ENCODE peak calls at places on chromosomes 6 and 20, in four cellular contexts. Q is HepG2, R is H1, Z is K562. V is an unnamed sample.

GRCh38 chr6:22708469-22708868 is 139.1 kb downstream of the HDGFL1 start:
- DNase-seq in Q (no peak), R (no peak), Z (no peak), V (no peak)

GRCh38 chr6:155936127-155936526 is 480.5 kb upstream of the NOX3 start:
- DNase-seq in Q (no peak), R (no peak), Z (no peak), V (no peak)

GRCh38 chr20:46520976-46521579 is 7.7 kb upstream of the ZNF334 start:
- DNase-seq in Q (peak), R (peak), Z (peak), V (peak)

GRCh38 chr6:108127056-108127455 is 38.8 kb upstream of the NR2E1 start:
- DNase-seq in Q (no peak), R (no peak), Z (no peak), V (no peak)

GRCh38 chr6:80480478-80481157 is 374.1 kb downstream of the BCKDHB start:
- DNase-seq in Q (no peak), R (no peak), Z (no peak), V (no peak)

GRCh38 chr20:15951711-15952110 is 621.5 kb downstream of the KIF16B start:
- DNase-seq in Q (no peak), R (no peak), Z (no peak), V (no peak)

GRCh38 chr6:167882244-167882643 is 55.5 kb downstream of the AFDN start:
- DNase-seq in Q (no peak), R (no peak), Z (no peak), V (no peak)

GRCh38 chr20:56592211-56592610 is 36.9 kb upstream of the TFAP2C start:
- DNase-seq in Q (no peak), R (no peak), Z (no peak), V (no peak)

GRCh38 chr6:44010411-44011349 is 116.6 kb downstream of the MRPL14 start:
- DNase-seq in Q (no peak), R (no peak), Z (no peak), V (peak)

GRCh38 chr6:3549314-3549940 is 92.6 kb upstream of the SLC22A23 start:
- DNase-seq in Q (no peak), R (no peak), Z (no peak), V (no peak)

GRCh38 chr6:63347599-63347998 is 27.8 kb upstream of the LGSN start:
- DNase-seq in Q (peak), R (no peak), Z (no peak), V (peak)

DNA sequence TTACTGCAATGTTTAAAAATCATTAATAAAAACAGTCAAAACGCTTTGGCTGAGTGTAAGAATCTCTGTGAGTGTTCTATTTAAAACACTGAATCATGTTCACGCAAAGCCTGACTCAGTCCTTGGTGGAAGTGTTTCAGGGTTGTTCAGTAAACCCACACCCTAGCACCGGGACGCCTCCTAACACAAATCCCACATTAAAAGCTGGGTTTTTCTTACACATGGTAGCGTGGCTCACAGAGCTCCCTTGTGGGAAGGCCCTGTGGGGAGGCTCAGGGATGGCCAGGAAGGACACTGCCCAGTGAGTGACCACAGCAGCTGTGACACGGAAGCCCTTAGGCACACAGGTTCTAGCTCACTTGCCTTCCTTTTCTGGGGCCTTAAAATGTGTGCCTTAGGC is 80.2 kb downstream of the GMPR start:
- DNase-seq in Q (no peak), R (no peak), Z (no peak), V (no peak)
- TF ChIP-seq POLR2A in Q (no peak), R (no peak), Z (no peak), V (no peak)

GRCh38 chr6:25389501-25389900 is 110.3 kb downstream of the CARMIL1 start:
- DNase-seq in Q (no peak), R (no peak), Z (no peak), V (no peak)

GRCh38 chr6:25388776-25389175 is 109.6 kb downstream of the CARMIL1 start:
- DNase-seq in Q (no peak), R (no peak), Z (no peak), V (no peak)

GRCh38 chr6:25384967-25385366 is 105.8 kb downstream of the CARMIL1 start:
- DNase-seq in Q (no peak), R (no peak), Z (no peak), V (no peak)

GRCh38 chr6:25387921-25388320 is 108.7 kb downstream of the CARMIL1 start:
- DNase-seq in Q (no peak), R (no peak), Z (no peak), V (no peak)

DNA sequence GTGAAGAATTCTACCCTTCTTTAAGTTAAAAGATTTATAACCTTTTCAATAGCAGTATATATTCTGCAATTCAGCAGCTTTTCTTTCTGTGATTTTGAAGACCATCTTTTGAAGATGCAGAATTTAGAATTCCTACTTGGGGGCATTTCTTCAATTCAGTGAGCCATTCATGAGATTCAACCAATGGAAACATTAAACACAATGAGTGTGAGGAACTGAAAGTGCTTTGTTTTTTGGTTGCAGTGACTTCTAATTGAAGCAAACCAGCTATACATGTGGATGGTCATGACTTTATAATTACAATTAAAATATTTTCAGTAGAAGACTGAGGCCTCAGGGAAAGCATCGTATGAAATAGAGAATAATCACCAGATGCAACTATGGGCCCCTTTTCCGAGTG is 108.3 kb downstream of the CARMIL1 start:
- DNase-seq in Q (no peak), R (no peak), Z (no peak), V (no peak)
- TF ChIP-seq PHF8 in Q (no peak), R (no peak), Z (no peak), V (no peak)

GRCh38 chr6:47047097-47047478 is 5.0 kb upstream of the ADGRF1 start:
- DNase-seq in Q (no peak), R (no peak), Z (no peak), V (no peak)
- H3K4me3 ChIP-seq in Q (no peak), R (no peak), Z (no peak), V (no peak)

GRCh38 chr6:169723200-169723909 is 945 bp downstream of the PHF10 start:
- DNase-seq in Q (peak), R (no peak), Z (peak), V (peak)

GRCh38 chr6:169724554-169725269 is 412 bp upstream of the PHF10 start:
- DNase-seq in Q (peak), R (no peak), Z (no peak), V (peak)

GRCh38 chr6:169722362-169723199 is 1.7 kb downstream of the PHF10 start:
- DNase-seq in Q (peak), R (no peak), Z (peak), V (peak)

GRCh38 chr6:169725270-169726048 is 1.2 kb upstream of the PHF10 start:
- DNase-seq in Q (peak), R (no peak), Z (peak), V (peak)

DNA sequence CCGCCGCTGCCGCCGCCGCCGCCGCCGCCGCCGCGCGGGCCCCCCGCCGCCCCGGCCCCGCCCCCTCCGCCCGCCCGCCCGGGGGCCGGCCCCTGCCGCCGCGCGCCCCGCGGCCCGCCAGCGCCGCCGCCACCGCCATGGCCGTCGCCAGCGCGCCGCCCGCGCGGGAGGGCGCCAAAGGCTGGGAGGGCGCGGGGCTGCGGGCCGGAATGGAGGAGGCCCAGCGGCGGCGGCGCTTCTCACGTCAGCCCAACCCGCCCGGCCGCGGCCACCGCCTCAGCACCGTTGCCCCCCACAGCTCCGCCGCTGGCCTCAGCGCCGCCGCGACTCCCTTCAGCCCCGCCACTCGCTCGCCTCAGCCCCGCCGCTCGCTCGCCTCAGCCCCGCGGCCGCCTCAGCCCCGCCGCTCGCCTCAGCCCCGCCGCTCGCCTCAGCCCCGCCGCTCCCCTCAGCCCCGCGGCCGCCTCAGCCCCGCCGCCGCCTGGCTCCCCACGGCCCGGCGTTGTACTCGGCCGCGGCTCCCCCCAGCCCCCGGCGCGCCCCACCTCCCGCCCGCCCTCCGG is at the start of gene PHF10:
- DNase-seq in Q (no peak), R (no peak), Z (peak), V (peak)
- TF ChIP-seq POLR2A in Q (peak), R (no peak), Z (no peak), V (no peak)

DNA sequence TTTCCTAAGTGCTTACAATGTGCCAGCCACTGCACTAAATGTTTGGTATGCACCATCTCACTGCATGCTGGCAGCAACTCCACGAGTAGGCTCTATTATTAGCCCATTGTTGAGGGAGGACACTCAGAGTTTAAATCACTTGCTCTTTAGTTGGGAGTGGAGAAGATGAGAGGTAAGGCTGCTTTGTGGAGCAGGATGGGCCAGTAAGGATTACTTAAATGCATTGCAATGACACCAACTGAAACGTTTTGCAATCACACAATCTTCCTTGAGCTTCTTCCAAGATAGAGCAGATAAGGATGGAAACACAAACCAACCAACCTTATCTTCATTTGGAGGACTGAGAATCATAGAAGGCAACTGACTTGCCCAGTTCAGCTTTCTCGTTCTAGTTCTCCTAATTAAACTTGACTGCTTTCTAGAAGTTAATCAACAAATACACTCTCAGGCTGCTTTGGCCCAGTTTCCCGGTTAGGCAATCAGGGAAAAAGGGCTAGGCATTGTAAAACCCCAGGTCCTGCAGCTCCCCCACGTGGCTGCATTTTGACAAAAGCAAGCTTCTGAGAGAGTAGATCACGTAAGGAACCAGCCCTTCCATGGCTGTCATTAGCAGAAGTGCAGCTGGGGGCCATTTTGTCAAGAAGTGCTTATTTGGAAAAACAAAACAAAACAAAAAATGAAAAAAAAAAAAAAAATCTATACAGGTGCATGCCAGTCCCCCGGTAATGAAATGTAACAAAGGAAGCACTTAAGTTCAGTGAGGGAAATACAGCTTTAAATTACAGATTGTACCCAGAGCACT is 130.6 kb downstream of the BCAS1 start:
- DNase-seq in Q (peak), R (peak), Z (peak), V (peak)
- TF ChIP-seq PHF8 in Q (no peak), R (no peak), Z (no peak), V (no peak)

GRCh38 chr6:15538106-15538505 is 124.7 kb downstream of the DTNBP1 start:
- DNase-seq in Q (no peak), R (no peak), Z (no peak), V (no peak)
- H3K4me3 ChIP-seq in Q (no peak), R (no peak), Z (no peak), V (no peak)

GRCh38 chr20:44732327-44732726 is 13.3 kb upstream of the KCNK15 start:
- DNase-seq in Q (no peak), R (no peak), Z (no peak), V (no peak)

GRCh38 chr20:44731657-44732056 is 14.0 kb upstream of the KCNK15 start:
- DNase-seq in Q (no peak), R (no peak), Z (no peak), V (no peak)

GRCh38 chr20:44734938-44735337 is 10.7 kb upstream of the KCNK15 start:
- DNase-seq in Q (no peak), R (no peak), Z (no peak), V (peak)

GRCh38 chr20:44735816-44736169 is 9.9 kb upstream of the KCNK15 start:
- DNase-seq in Q (no peak), R (no peak), Z (no peak), V (no peak)

DNA sequence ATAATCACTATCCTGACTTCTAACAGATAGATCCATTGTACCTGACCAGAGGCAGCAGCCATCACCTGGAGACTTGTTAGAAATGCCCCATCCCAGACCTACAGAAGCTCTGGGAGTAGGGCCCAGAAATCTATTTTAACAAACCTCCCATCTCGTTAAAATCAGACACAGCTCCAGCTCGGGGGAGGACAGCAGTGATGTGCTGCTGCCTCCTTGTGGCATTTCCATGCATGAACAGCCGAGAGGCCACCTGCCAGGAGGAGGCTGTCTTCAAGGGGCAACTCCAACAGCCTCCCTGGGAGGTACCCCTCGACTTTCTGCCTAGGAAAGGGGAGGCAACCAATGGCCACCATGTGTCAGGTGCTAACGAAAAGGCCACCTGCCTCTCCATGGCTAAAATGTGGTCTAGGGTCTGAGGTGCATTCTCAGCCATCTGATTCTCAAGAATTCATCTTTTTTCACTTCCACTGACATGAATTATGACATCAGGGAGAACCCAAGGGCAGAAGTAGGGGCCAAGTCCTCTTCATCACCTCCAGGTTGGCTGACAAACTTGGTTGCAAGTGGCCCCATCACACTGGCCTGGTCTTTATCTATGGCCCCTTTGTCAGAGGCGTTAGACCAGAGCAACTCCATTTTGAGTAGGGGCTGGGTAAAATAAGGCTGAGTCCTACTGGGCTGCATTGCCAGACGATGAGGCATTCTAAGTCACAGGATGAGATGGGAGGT is 12.2 kb upstream of the KCNK15 start:
- DNase-seq in Q (peak), R (no peak), Z (peak), V (peak)
- TF ChIP-seq POLR2A in Q (no peak), R (no peak), Z (no peak), V (no peak)

GRCh38 chr20:2289475-2289874 is 6.3 kb upstream of the TGM3 start:
- DNase-seq in Q (no peak), R (no peak), Z (no peak), V (no peak)
- TF ChIP-seq PHF8 in Q (no peak), R (no peak), Z (no peak), V (no peak)